ENCODE peak calls at places on chromosomes 3 and 15, in four cellular contexts. One of them, this sample, is unnamed. For H3K4me1, the result is how much of the 10 kb centered on the place peaks cover.

GRCh38 chr15:100880897-100881242 is 1.2 kb downstream of the ALDH1A3 start:
- DNase-seq in neural progenitor cell: peak
- DNase-seq in fibroblast of lung: no peak
- DNase-seq in PC-3: no peak
- DNase-seq in this sample: no peak

GRCh38 chr15:35545825-35546580 is at the start of gene DPH6:
- DNase-seq in PC-3: peak
- DNase-seq in neural progenitor cell: peak
- DNase-seq in fibroblast of lung: peak
- DNase-seq in this sample: peak

GRCh38 chr3:88000853-88001252 is 58.0 kb downstream of the CGGBP1 start:
- DNase-seq in PC-3: no peak
- DNase-seq in neural progenitor cell: peak
- DNase-seq in fibroblast of lung: peak
- DNase-seq in this sample: no peak

GRCh38 chr3:177452487-177452886 is 255.2 kb upstream of the TBL1XR1 start:
- DNase-seq in PC-3: peak
- DNase-seq in neural progenitor cell: no peak
- DNase-seq in fibroblast of lung: peak
- DNase-seq in this sample: peak

GRCh38 chr3:179432021-179432420 is 19.2 kb downstream of the GNB4 start:
- DNase-seq in fibroblast of lung: no peak
- DNase-seq in PC-3: no peak
- DNase-seq in neural progenitor cell: no peak
- DNase-seq in this sample: no peak

GRCh38 chr15:98939311-98940080 is 68.1 kb downstream of the PGPEP1L start:
- DNase-seq in PC-3: no peak
- DNase-seq in neural progenitor cell: no peak
- DNase-seq in fibroblast of lung: no peak
- DNase-seq in this sample: no peak

GRCh38 chr3:150238995-150239612 is 169.0 kb upstream of the TSC22D2 start:
- DNase-seq in PC-3: peak
- DNase-seq in neural progenitor cell: peak
- DNase-seq in fibroblast of lung: no peak
- DNase-seq in this sample: no peak

GRCh38 chr3:156681003-156681402 is 6.6 kb downstream of the TIPARP start:
- DNase-seq in PC-3: peak
- DNase-seq in neural progenitor cell: peak
- DNase-seq in fibroblast of lung: peak
- DNase-seq in this sample: peak

GRCh38 chr3:189202583-189202982 is 30.8 kb downstream of the TPRG1 start:
- DNase-seq in neural progenitor cell: peak
- DNase-seq in PC-3: no peak
- DNase-seq in fibroblast of lung: no peak
- DNase-seq in this sample: no peak

GRCh38 chr15:88649286-88649733 is 10.5 kb downstream of the ISG20 start:
- DNase-seq in fibroblast of lung: peak
- DNase-seq in PC-3: peak
- DNase-seq in neural progenitor cell: no peak
- DNase-seq in this sample: peak

GRCh38 chr3:125150525-125151436 is 61.8 kb downstream of the SLC12A8 start:
- DNase-seq in PC-3: peak
- DNase-seq in neural progenitor cell: peak
- DNase-seq in fibroblast of lung: peak
- DNase-seq in this sample: peak

GRCh38 chr3:111980716-111981456 is 2.1 kb downstream of the ABHD10 start:
- DNase-seq in PC-3: no peak
- DNase-seq in fibroblast of lung: no peak
- DNase-seq in neural progenitor cell: no peak
- DNase-seq in this sample: no peak

GRCh38 chr15:68205949-68206539 is 912 bp upstream of the CALML4 start:
- DNase-seq in fibroblast of lung: no peak
- DNase-seq in neural progenitor cell: no peak
- DNase-seq in PC-3: no peak
- DNase-seq in this sample: no peak

GRCh38 chr3:64214697-64215018 is 10.6 kb downstream of the PRICKLE2 start:
- DNase-seq in PC-3: no peak
- DNase-seq in neural progenitor cell: no peak
- DNase-seq in fibroblast of lung: peak
- DNase-seq in this sample: no peak

GRCh38 chr3:174844746-174845145 is 14.4 kb upstream of the NAALADL2 start:
- DNase-seq in neural progenitor cell: peak
- DNase-seq in PC-3: no peak
- DNase-seq in fibroblast of lung: no peak
- DNase-seq in this sample: no peak

GRCh38 chr15:89401636-89402252 is 67.1 kb upstream of the POLG start:
- DNase-seq in PC-3: peak
- DNase-seq in fibroblast of lung: peak
- DNase-seq in neural progenitor cell: no peak
- DNase-seq in this sample: peak

GRCh38 chr3:58633157-58633865 is 33.3 kb downstream of the FAM3D start:
- DNase-seq in fibroblast of lung: no peak
- DNase-seq in PC-3: no peak
- DNase-seq in neural progenitor cell: no peak
- DNase-seq in this sample: no peak

GRCh38 chr15:75002398-75002797 is 7.0 kb downstream of the SCAMP5 start:
- DNase-seq in fibroblast of lung: no peak
- DNase-seq in neural progenitor cell: no peak
- DNase-seq in PC-3: no peak
- DNase-seq in this sample: no peak

GRCh38 chr3:54827766-54828165 is 100.1 kb downstream of the LRTM1 start:
- DNase-seq in PC-3: no peak
- DNase-seq in fibroblast of lung: no peak
- DNase-seq in neural progenitor cell: no peak
- DNase-seq in this sample: peak

GRCh38 chr3:132343018-132343612 is 25.9 kb downstream of the ACP3 start:
- DNase-seq in PC-3: peak
- DNase-seq in fibroblast of lung: peak
- DNase-seq in neural progenitor cell: peak
- DNase-seq in this sample: peak

GRCh38 chr3:78839710-78840109 is 928.1 kb downstream of the ROBO1 start:
- DNase-seq in PC-3: peak
- DNase-seq in fibroblast of lung: peak
- DNase-seq in neural progenitor cell: no peak
- DNase-seq in this sample: no peak

GRCh38 chr15:69056365-69056764 is 41.9 kb downstream of the NOX5 start:
- DNase-seq in neural progenitor cell: no peak
- DNase-seq in fibroblast of lung: no peak
- DNase-seq in PC-3: peak
- DNase-seq in this sample: no peak

GRCh38 chr3:29335438-29335837 is 54.6 kb downstream of the RBMS3 start:
- DNase-seq in PC-3: peak
- DNase-seq in neural progenitor cell: peak
- DNase-seq in fibroblast of lung: peak
- DNase-seq in this sample: peak

GRCh38 chr3:147415337-147415736 is 6.2 kb downstream of the ZIC1 start:
- DNase-seq in neural progenitor cell: peak
- DNase-seq in fibroblast of lung: no peak
- DNase-seq in PC-3: no peak
- DNase-seq in this sample: no peak

GRCh38 chr3:153038779-153039178 is 123.2 kb upstream of the RAP2B start:
- DNase-seq in neural progenitor cell: no peak
- DNase-seq in fibroblast of lung: no peak
- DNase-seq in PC-3: peak
- DNase-seq in this sample: no peak

GRCh38 chr15:69542028-69542427 is 89.4 kb downstream of the RPLP1 start:
- DNase-seq in neural progenitor cell: no peak
- DNase-seq in PC-3: no peak
- DNase-seq in fibroblast of lung: no peak
- DNase-seq in this sample: no peak

GRCh38 chr15:28181386-28181785 is 82.3 kb upstream of the OCA2 start:
- DNase-seq in fibroblast of lung: no peak
- DNase-seq in PC-3: no peak
- DNase-seq in neural progenitor cell: no peak
- DNase-seq in this sample: no peak

GRCh38 chr3:132675408-132675807 is 15.3 kb downstream of the UBA5 start:
- DNase-seq in PC-3: no peak
- DNase-seq in fibroblast of lung: no peak
- DNase-seq in neural progenitor cell: no peak
- DNase-seq in this sample: no peak

GRCh38 chr15:101505610-101506337 is 16.3 kb upstream of the PCSK6 start:
- DNase-seq in neural progenitor cell: no peak
- DNase-seq in fibroblast of lung: no peak
- DNase-seq in PC-3: no peak
- DNase-seq in this sample: no peak

GRCh38 chr3:126538966-126539365 is 15.0 kb downstream of the CHST13 start:
- DNase-seq in fibroblast of lung: no peak
- DNase-seq in neural progenitor cell: no peak
- DNase-seq in PC-3: no peak
- DNase-seq in this sample: no peak

DNA sequence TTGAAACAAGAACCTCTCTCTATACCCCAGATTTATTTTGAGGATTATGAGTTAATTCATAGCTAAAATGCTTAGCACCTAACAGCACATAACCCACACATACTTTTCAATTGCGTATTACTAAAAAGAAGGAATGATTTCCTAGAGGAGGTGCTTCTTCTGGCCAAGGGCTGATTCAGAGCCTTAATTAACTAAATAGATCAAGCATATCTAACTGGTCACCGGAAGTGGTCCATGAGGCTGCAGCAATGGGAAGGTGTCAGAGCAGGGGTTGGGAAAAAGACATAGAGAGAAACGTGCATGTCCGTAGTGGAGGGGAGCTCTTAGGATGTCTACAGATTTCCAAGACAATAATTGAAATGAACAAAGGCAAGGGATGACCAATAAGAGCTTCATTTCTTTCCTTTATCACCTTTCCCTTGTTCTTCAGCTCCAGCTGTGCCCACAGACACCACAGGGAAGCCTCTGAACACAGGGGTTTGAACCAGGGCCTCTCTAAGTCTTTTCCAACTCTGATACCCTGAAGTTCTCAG is 467 bp downstream of the HGD start:
- DNase-seq in neural progenitor cell: no peak
- DNase-seq in PC-3: no peak
- DNase-seq in fibroblast of lung: no peak
- DNase-seq in this sample: no peak
- H3K4me1 ChIP-seq in neural progenitor cell: under half
- H3K4me1 ChIP-seq in PC-3: under half
- H3K4me1 ChIP-seq in fibroblast of lung: under half
- H3K4me1 ChIP-seq in this sample: under half

GRCh38 chr3:99919694-99920093 is 102.0 kb downstream of the CMSS1 start:
- DNase-seq in neural progenitor cell: no peak
- DNase-seq in PC-3: no peak
- DNase-seq in fibroblast of lung: no peak
- DNase-seq in this sample: no peak
- H3K27ac ChIP-seq in neural progenitor cell: no peak
- H3K27ac ChIP-seq in PC-3: no peak
- H3K27ac ChIP-seq in fibroblast of lung: no peak
- H3K27ac ChIP-seq in this sample: no peak

GRCh38 chr15:41971089-41971892 is 1.1 kb downstream of the EHD4 start:
- DNase-seq in neural progenitor cell: peak
- DNase-seq in fibroblast of lung: peak
- DNase-seq in PC-3: peak
- DNase-seq in this sample: peak
- TF ChIP-seq EZH2 in neural progenitor cell: no peak
- TF ChIP-seq EZH2 in fibroblast of lung: no peak
- TF ChIP-seq EZH2 in PC-3: no peak
- TF ChIP-seq EZH2 in this sample: no peak

DNA sequence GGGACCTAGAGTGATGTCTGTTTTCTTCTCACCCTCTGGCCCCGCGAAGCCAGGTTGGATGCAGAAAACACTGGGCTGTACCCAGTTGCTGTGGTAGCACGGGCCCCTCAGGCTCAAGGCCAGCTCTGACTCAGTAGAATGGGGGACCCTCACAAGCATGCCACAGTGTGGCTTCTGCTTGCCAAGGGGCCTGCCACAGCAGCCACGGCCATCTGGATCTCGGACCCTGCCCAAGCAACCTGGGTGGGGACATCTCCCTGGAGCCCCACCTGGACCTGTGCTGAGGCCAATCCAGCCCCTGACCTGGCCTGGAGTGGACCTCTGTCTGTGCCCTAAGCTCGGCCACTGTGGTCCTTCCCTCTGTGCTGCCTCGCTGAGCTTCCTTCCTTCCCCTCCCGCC is 59.0 kb downstream of the MGLL start:
- DNase-seq in PC-3: no peak
- DNase-seq in neural progenitor cell: no peak
- DNase-seq in fibroblast of lung: no peak
- DNase-seq in this sample: no peak
- H3K4me1 ChIP-seq in PC-3: under half
- H3K4me1 ChIP-seq in neural progenitor cell: under half
- H3K4me1 ChIP-seq in fibroblast of lung: under half
- H3K4me1 ChIP-seq in this sample: under half